ENCODE peak calls at places on chromosomes 1 and 21, in seven cellular contexts. Z is fibroblast of lung, C is AG09319, R is neural crest cell, F is cardiac muscle cell, P is foreskin fibroblast, K is AG09309. J is an unnamed sample.

GRCh38 chr1:15153842-15154479 is 414 bp downstream of the TMEM51 start:
- DNase-seq in Z (peak; percentile 51), C (no peak), R (peak; percentile 68), F (peak; percentile 66), P (peak; percentile 75), K (no peak), J (peak; percentile 26)

GRCh38 chr1:113542221-113542701 is 151.9 kb downstream of the MAGI3 start:
- DNase-seq in Z (peak; percentile 93), C (no peak), R (no peak), F (peak; percentile 65), P (peak; percentile 91), K (no peak), J (peak; percentile 80)

GRCh38 chr1:43993206-43993914 is 2.0 kb downstream of the CCDC24 start:
- DNase-seq in Z (no peak), C (no peak), R (no peak), F (no peak), P (no peak), K (no peak), J (no peak)

GRCh38 chr21:34198232-34199120 is 125.1 kb downstream of the MRPS6 start:
- DNase-seq in Z (no peak), C (no peak), R (no peak), F (no peak), P (no peak), K (no peak), J (no peak)

GRCh38 chr1:55420021-55420420 is 204.9 kb upstream of the USP24 start:
- DNase-seq in Z (no peak), C (no peak), R (no peak), F (no peak), P (peak; percentile 65), K (no peak), J (no peak)

GRCh38 chr1:25198731-25199231 is 33.5 kb downstream of the SYF2 start:
- DNase-seq in Z (peak; percentile 32), C (no peak), R (no peak), F (peak; percentile 12), P (no peak), K (no peak), J (no peak)

GRCh38 chr1:244874974-244875579 is 10.7 kb upstream of the HNRNPU start:
- DNase-seq in Z (no peak), C (no peak), R (no peak), F (no peak), P (no peak), K (no peak), J (no peak)

GRCh38 chr1:151340870-151341754 is 5.9 kb downstream of the RFX5 start:
- DNase-seq in Z (peak; percentile 84), C (peak; percentile 41), R (peak; percentile 44), F (peak; percentile 89), P (peak; percentile 90), K (peak; percentile 52), J (peak; percentile 79)

GRCh38 chr1:213698092-213698702 is 289.6 kb upstream of the PROX1 start:
- DNase-seq in Z (no peak), C (no peak), R (no peak), F (no peak), P (no peak), K (no peak), J (no peak)

GRCh38 chr1:73800376-73800775 is 397.6 kb downstream of the LRRIQ3 start:
- DNase-seq in Z (peak; percentile 71), C (no peak), R (no peak), F (peak; percentile 51), P (peak; percentile 41), K (peak; percentile 65), J (no peak)

GRCh38 chr1:203151362-203152157 is 24.0 kb downstream of the ADORA1 start:
- DNase-seq in Z (no peak), C (no peak), R (no peak), F (no peak), P (no peak), K (no peak), J (no peak)

GRCh38 chr1:23548704-23549143 is 10.6 kb downstream of the ID3 start:
- DNase-seq in Z (peak; percentile 47), C (no peak), R (no peak), F (peak; percentile 76), P (peak; percentile 82), K (no peak), J (no peak)

GRCh38 chr1:213070399-213070798 is 19.4 kb downstream of the RPS6KC1 start:
- DNase-seq in Z (peak; percentile 71), C (peak; percentile 23), R (no peak), F (peak; percentile 85), P (peak; percentile 77), K (peak; percentile 32), J (peak; percentile 70)

GRCh38 chr1:47324682-47325081 is 8.9 kb upstream of the CMPK1 start:
- DNase-seq in Z (no peak), C (no peak), R (no peak), F (no peak), P (no peak), K (no peak), J (no peak)

DNA sequence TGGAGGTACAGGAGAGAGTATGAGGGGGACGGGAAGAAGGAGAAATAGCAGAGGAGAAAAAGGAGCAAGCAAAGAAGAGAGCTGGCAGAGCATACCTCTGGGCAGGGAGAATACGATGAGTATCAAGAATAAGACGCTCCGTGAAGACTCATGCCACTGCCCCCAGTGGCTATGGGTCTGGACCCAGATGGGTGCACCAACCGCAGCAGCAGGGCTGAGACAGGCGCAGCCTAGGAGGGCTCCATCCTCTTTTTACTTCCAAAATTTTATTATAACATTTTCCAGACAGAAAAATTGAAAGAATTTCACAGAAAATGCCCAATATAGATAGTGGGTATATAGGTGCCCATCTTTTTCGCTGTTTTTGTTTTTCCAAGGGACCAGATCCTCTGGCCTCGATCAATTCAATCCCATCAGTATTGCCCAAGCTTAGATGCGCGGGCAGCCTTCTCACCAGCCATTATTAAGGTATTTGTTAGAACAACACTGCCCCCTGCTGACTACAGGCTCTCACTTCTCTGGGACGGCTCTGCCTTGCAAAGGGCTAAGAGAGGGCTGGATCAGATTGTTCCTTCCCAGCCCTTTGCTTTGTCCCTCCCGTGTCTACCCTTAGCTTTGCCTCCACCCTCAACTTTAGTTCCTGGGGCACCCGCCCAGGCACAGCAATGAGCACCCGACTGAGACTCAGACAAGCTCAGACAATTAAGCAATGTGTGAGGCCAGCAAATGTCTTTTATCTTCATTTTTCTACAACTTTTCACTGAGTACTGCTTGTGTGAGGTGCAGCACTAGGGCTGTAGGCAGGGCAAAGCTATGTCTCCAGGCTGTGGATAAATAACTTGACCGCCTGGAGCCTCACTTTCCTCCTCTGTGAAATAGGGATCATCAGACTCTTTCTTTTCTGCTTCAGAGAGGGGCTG is 17.5 kb upstream of the CAMK1G start:
- DNase-seq in Z (peak; percentile 65), C (peak; percentile 46), R (peak; percentile 93), F (peak; percentile 87), P (peak; percentile 87), K (peak; percentile 50), J (peak; percentile 79)
- TF ChIP-seq CTCF in Z (peak; percentile 61), C (peak; percentile 76), R (peak; percentile 88), F (peak; percentile 78), P (peak; percentile 88), K (peak; percentile 80), J (peak; percentile 93)

DNA sequence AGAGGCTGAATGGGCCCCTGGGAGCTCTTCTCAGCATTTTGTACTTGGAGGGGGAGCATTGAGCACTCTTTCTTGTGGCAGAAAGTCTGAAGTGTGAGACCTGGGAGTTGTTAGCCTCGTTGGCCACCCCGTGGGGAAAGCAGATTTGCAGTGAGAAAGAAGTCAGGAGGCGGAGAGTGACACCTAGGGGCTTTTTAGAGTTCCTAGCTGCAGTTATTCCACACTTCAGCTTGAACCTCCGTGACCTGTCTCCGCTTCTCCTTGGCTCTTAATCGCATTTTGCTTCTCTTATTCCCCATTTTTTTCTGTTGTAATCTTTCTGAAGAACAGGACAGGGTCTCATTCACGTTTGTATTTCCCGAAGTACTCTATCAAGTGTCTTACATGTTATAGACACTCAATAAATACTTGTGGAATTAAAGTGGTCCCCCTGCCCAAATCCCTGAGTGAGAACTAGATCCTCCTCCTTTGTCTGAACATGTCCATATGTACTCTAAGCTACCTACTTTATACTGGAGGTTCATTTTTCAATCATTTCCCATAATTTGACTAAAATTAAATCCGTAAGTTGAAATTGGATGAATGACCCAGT is 14.5 kb upstream of the C1orf141 start:
- DNase-seq in Z (peak; percentile 76), C (peak; percentile 61), R (peak; percentile 54), F (peak; percentile 92), P (peak; percentile 87), K (peak; percentile 61), J (peak; percentile 76)
- TF ChIP-seq CTCF in Z (peak; percentile 87), C (peak; percentile 92), R (peak; percentile 79), F (peak; percentile 86), P (peak; percentile 83), K (peak; percentile 92), J (peak; percentile 87)

GRCh38 chr1:101136739-101137138 is 100.1 kb upstream of the S1PR1 start:
- DNase-seq in Z (peak; percentile 51), C (no peak), R (no peak), F (peak; percentile 54), P (peak; percentile 12), K (no peak), J (no peak)
- TF ChIP-seq CTCF in Z (no peak), C (no peak), R (no peak), F (peak; percentile 25), P (no peak), K (no peak), J (peak; percentile 37)

GRCh38 chr1:247210062-247210385 is 38.2 kb upstream of the ZNF124 start:
- DNase-seq in Z (peak; percentile 35), C (no peak), R (no peak), F (no peak), P (no peak), K (no peak), J (no peak)

GRCh38 chr1:247211339-247211738 is 39.5 kb upstream of the ZNF124 start:
- DNase-seq in Z (no peak), C (no peak), R (no peak), F (no peak), P (no peak), K (no peak), J (no peak)

GRCh38 chr1:247212012-247212411 is 40.2 kb upstream of the ZNF124 start:
- DNase-seq in Z (no peak), C (no peak), R (no peak), F (no peak), P (peak; percentile 19), K (no peak), J (no peak)

GRCh38 chr1:247209306-247209900 is 37.6 kb upstream of the ZNF124 start:
- DNase-seq in Z (no peak), C (no peak), R (no peak), F (peak; percentile 10), P (peak; percentile 39), K (no peak), J (peak; percentile 9)

GRCh38 chr1:247210386-247211117 is 38.7 kb upstream of the ZNF124 start:
- DNase-seq in Z (peak; percentile 84), C (peak; percentile 64), R (peak; percentile 97), F (peak; percentile 93), P (peak; percentile 96), K (peak; percentile 46), J (peak; percentile 85)
- TF ChIP-seq CTCF in Z (no peak), C (no peak), R (no peak), F (no peak), P (no peak), K (no peak), J (no peak)

GRCh38 chr21:45303751-45304150 is 16.1 kb upstream of the POFUT2 start:
- DNase-seq in Z (no peak), C (no peak), R (no peak), F (no peak), P (no peak), K (no peak), J (no peak)
- TF ChIP-seq CTCF in Z (no peak), C (no peak), R (no peak), F (no peak), P (no peak), K (no peak), J (no peak)